ENCODE peak calls at places on chromosomes 5 and 9, in eight cellular contexts. Z is activated B cell treated with CpG ODN at 0.5 μM for 24 hours, N is AG09319, A is GM12865, U is HFFc6, W is AG04450, T is astrocyte of the spinal cord, R is HL-60. E is an unnamed sample.

GRCh38 chr9:106784076-106784475 is 78.9 kb upstream of the ZNF462 start:
- DNase-seq in Z (no peak), N (no peak), A (no peak), U (no peak), W (no peak), T (peak; percentile 36), R (no peak), E (no peak)

GRCh38 chr5:1545798-1546355 is 22.1 kb upstream of the LPCAT1 start:
- DNase-seq in Z (no peak), N (no peak), A (no peak), U (no peak), W (no peak), T (no peak), R (no peak), E (no peak)

GRCh38 chr5:57783693-57784092 is 301.1 kb upstream of the ACTBL2 start:
- DNase-seq in Z (no peak), N (no peak), A (no peak), U (no peak), W (no peak), T (no peak), R (no peak), E (no peak)

GRCh38 chr5:173191015-173191414 is 44.0 kb downstream of the NKX2-5 start:
- DNase-seq in Z (no peak), N (no peak), A (no peak), U (no peak), W (no peak), T (no peak), R (no peak), E (no peak)

GRCh38 chr9:135241381-135242380 is 154.2 kb downstream of the OLFM1 start:
- DNase-seq in Z (no peak), N (no peak), A (no peak), U (no peak), W (no peak), T (no peak), R (no peak), E (no peak)

GRCh38 chr5:171420429-171421231 is 1.2 kb downstream of the FGF18 start:
- DNase-seq in Z (no peak), N (peak; percentile 71), A (no peak), U (peak; percentile 74), W (peak; percentile 67), T (peak; percentile 82), R (no peak), E (no peak)

GRCh38 chr5:119470851-119471451 is 18.7 kb downstream of the HSD17B4 start:
- DNase-seq in Z (no peak), N (no peak), A (peak; percentile 60), U (peak; percentile 7), W (no peak), T (peak; percentile 62), R (no peak), E (peak; percentile 26)

GRCh38 chr5:172694061-172694460 is 53.0 kb downstream of the NEURL1B start:
- DNase-seq in Z (no peak), N (no peak), A (peak; percentile 29), U (no peak), W (no peak), T (no peak), R (no peak), E (no peak)

GRCh38 chr5:178090856-178091255 is 22.5 kb upstream of the N4BP3 start:
- DNase-seq in Z (no peak), N (no peak), A (peak; percentile 26), U (no peak), W (no peak), T (no peak), R (no peak), E (peak; percentile 37)

GRCh38 chr5:42228279-42228678 is 195.0 kb upstream of the GHR start:
- DNase-seq in Z (no peak), N (no peak), A (no peak), U (no peak), W (no peak), T (no peak), R (no peak), E (no peak)

GRCh38 chr5:179315356-179315890 is 29.8 kb downstream of the ADAMTS2 start:
- DNase-seq in Z (no peak), N (no peak), A (no peak), U (no peak), W (no peak), T (no peak), R (no peak), E (no peak)

GRCh38 chr5:168073991-168074800 is 217.2 kb upstream of the WWC1 start:
- DNase-seq in Z (no peak), N (no peak), A (no peak), U (no peak), W (no peak), T (peak; percentile 41), R (no peak), E (no peak)

GRCh38 chr9:35852267-35852815 is 17.9 kb downstream of the OR13J1 start:
- DNase-seq in Z (peak; percentile 5), N (no peak), A (no peak), U (no peak), W (no peak), T (no peak), R (no peak), E (no peak)

GRCh38 chr9:19113964-19114679 is 11.4 kb upstream of the HAUS6 start:
- DNase-seq in Z (no peak), N (no peak), A (no peak), U (no peak), W (no peak), T (no peak), R (no peak), E (no peak)

GRCh38 chr5:135386886-135387628 is 12.0 kb downstream of the MACROH2A1 start:
- DNase-seq in Z (no peak), N (peak; percentile 71), A (no peak), U (peak; percentile 91), W (peak; percentile 71), T (peak; percentile 87), R (no peak), E (no peak)

DNA sequence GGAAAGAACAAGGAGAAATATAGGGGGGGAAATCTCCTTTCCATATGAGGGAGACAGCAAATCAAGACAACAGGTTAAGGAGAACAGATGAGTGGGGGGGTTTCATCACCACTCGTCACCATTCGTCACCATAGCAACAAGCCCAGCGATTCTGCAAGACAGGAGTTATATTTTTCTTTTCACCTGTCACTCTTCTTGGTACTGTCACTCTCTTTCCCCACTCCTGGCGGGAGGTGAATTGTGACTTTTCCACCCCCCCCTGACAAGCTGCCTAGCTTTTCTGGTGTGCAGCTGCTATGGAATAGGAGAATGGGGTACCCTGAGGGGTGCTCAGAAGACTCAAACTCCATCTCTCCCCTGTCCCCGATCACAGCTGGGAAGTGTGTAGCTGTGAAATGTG is 239.9 kb downstream of the FAM114A2 start:
- DNase-seq in Z (no peak), N (no peak), A (no peak), U (no peak), W (no peak), T (no peak), R (no peak), E (no peak)
- TF ChIP-seq CTCF in Z (no peak), N (no peak), A (no peak), U (no peak), W (no peak), T (no peak), R (no peak), E (no peak)

GRCh38 chr5:129363991-129364390 is 96.1 kb upstream of the ADAMTS19 start:
- DNase-seq in Z (no peak), N (no peak), A (no peak), U (no peak), W (no peak), T (no peak), R (no peak), E (no peak)

GRCh38 chr5:129356846-129357245 is 103.3 kb upstream of the ADAMTS19 start:
- DNase-seq in Z (no peak), N (no peak), A (no peak), U (no peak), W (no peak), T (no peak), R (no peak), E (no peak)

GRCh38 chr5:129358069-129358468 is 102.0 kb upstream of the ADAMTS19 start:
- DNase-seq in Z (no peak), N (no peak), A (no peak), U (no peak), W (no peak), T (no peak), R (no peak), E (no peak)

GRCh38 chr5:129359450-129359849 is 100.6 kb upstream of the ADAMTS19 start:
- DNase-seq in Z (no peak), N (no peak), A (no peak), U (no peak), W (no peak), T (no peak), R (no peak), E (no peak)

GRCh38 chr5:129361441-129362025 is 98.6 kb upstream of the ADAMTS19 start:
- DNase-seq in Z (no peak), N (no peak), A (peak; percentile 9), U (no peak), W (no peak), T (peak; percentile 32), R (no peak), E (peak; percentile 2)
- TF ChIP-seq CTCF in Z (no peak), N (peak; percentile 20), A (peak; percentile 28), U (peak; percentile 61), W (peak; percentile 50), T (peak; percentile 54), R (no peak), E (no peak)

GRCh38 chr5:16776611-16777251 is 159.4 kb downstream of the MYO10 start:
- DNase-seq in Z (no peak), N (no peak), A (no peak), U (no peak), W (no peak), T (no peak), R (no peak), E (no peak)
- TF ChIP-seq CTCF in Z (no peak), N (peak; percentile 6), A (no peak), U (no peak), W (no peak), T (peak; percentile 46), R (no peak), E (no peak)

DNA sequence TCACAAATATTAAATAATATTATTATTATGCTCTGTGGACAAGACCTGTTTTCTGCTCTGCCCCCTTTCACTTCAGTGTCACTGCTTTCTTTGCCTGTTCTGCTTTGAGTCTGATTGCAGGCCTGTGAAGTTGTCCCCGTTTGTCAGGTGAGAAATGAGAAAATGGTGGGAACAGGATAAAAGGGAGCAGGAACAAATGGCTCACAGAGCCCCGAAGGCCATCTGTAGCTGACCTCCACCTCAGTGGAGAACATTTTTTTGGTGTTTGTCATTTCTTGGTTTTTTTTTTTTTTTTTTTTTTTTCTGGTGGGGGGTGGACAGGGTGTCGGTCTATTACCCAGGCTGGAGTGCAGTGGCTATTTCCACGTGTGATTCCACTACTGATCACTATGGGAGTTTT is 13.2 kb upstream of the S100Z start:
- DNase-seq in Z (no peak), N (no peak), A (no peak), U (no peak), W (no peak), T (no peak), R (no peak), E (no peak)
- TF ChIP-seq CTCF in Z (no peak), N (no peak), A (no peak), U (no peak), W (no peak), T (no peak), R (no peak), E (no peak)